ENCODE peak calls at places on chromosome 17, in four cellular contexts. One of them, this sample, is unnamed.

GRCh38 chr17:66270106-66270505 is 32.3 kb upstream of the PRKCA start:
- DNase-seq in HCT116: no peak
- DNase-seq in K562: no peak
- DNase-seq in HepG2: no peak
- DNase-seq in this sample: no peak

GRCh38 chr17:64304512-64304911 is 41.5 kb upstream of the TEX2 start:
- DNase-seq in HCT116: no peak
- DNase-seq in K562: no peak
- DNase-seq in HepG2: no peak
- DNase-seq in this sample: no peak

GRCh38 chr17:4806770-4807533 is at the start of gene PLD2:
- DNase-seq in HCT116: peak
- DNase-seq in K562: peak
- DNase-seq in HepG2: peak
- DNase-seq in this sample: no peak

GRCh38 chr17:42653179-42654124 is 5.6 kb upstream of the TUBG2 start:
- DNase-seq in HCT116: no peak
- DNase-seq in K562: peak
- DNase-seq in HepG2: no peak
- DNase-seq in this sample: no peak

GRCh38 chr17:81713556-81714411 is 1.7 kb downstream of the SLC25A10 start:
- DNase-seq in HCT116: no peak
- DNase-seq in K562: peak
- DNase-seq in HepG2: peak
- DNase-seq in this sample: no peak

GRCh38 chr17:34843682-34844081 is 117.6 kb downstream of the CCT6B start:
- DNase-seq in HCT116: no peak
- DNase-seq in K562: no peak
- DNase-seq in HepG2: no peak
- DNase-seq in this sample: no peak

GRCh38 chr17:81703747-81704654 is 834 bp downstream of the MRPL12 start:
- DNase-seq in HCT116: no peak
- DNase-seq in K562: no peak
- DNase-seq in HepG2: no peak
- DNase-seq in this sample: no peak

GRCh38 chr17:30197416-30197815 is 38.1 kb downstream of the SLC6A4 start:
- DNase-seq in HCT116: no peak
- DNase-seq in K562: no peak
- DNase-seq in HepG2: no peak
- DNase-seq in this sample: no peak

GRCh38 chr17:5854871-5855554 is 215.2 kb upstream of the WSCD1 start:
- DNase-seq in HCT116: no peak
- DNase-seq in K562: no peak
- DNase-seq in HepG2: no peak
- DNase-seq in this sample: no peak

GRCh38 chr17:16381496-16381820 is 567 bp downstream of the UBB start:
- DNase-seq in HCT116: no peak
- DNase-seq in K562: no peak
- DNase-seq in HepG2: no peak
- DNase-seq in this sample: no peak

GRCh38 chr17:5418858-5419355 is 555 bp downstream of the NUP88 start:
- DNase-seq in HCT116: no peak
- DNase-seq in K562: peak
- DNase-seq in HepG2: peak
- DNase-seq in this sample: no peak

GRCh38 chr17:8728251-8728925 is 16.2 kb downstream of the CCDC42 start:
- DNase-seq in HCT116: no peak
- DNase-seq in K562: no peak
- DNase-seq in HepG2: no peak
- DNase-seq in this sample: no peak

GRCh38 chr17:62665599-62665998 is 38.1 kb downstream of the MRC2 start:
- DNase-seq in HCT116: no peak
- DNase-seq in K562: no peak
- DNase-seq in HepG2: no peak
- DNase-seq in this sample: no peak

GRCh38 chr17:72952641-72953313 is 139.7 kb downstream of the SLC39A11 start:
- DNase-seq in HCT116: no peak
- DNase-seq in K562: no peak
- DNase-seq in HepG2: no peak
- DNase-seq in this sample: no peak

GRCh38 chr17:4968166-4968915 is 724 bp upstream of the SPAG7 start:
- DNase-seq in HCT116: no peak
- DNase-seq in K562: peak
- DNase-seq in HepG2: no peak
- DNase-seq in this sample: no peak

GRCh38 chr17:12743046-12743445 is 46.3 kb upstream of the ARHGAP44 start:
- DNase-seq in HCT116: no peak
- DNase-seq in K562: no peak
- DNase-seq in HepG2: no peak
- DNase-seq in this sample: no peak

GRCh38 chr17:22203208-22203715 is 510.9 kb downstream of the KCNJ18 start:
- DNase-seq in HCT116: no peak
- DNase-seq in K562: no peak
- DNase-seq in HepG2: no peak
- DNase-seq in this sample: no peak

GRCh38 chr17:4944163-4944553 is 4.1 kb downstream of the RNF167 start:
- DNase-seq in HCT116: no peak
- DNase-seq in K562: no peak
- DNase-seq in HepG2: no peak
- DNase-seq in this sample: no peak

GRCh38 chr17:700504-701094 is 14.0 kb downstream of the VPS53 start:
- DNase-seq in HCT116: peak
- DNase-seq in K562: peak
- DNase-seq in HepG2: no peak
- DNase-seq in this sample: no peak

GRCh38 chr17:78738698-78739097 is 43.4 kb downstream of the CYTH1 start:
- DNase-seq in HCT116: no peak
- DNase-seq in K562: no peak
- DNase-seq in HepG2: no peak
- DNase-seq in this sample: no peak

GRCh38 chr17:63972796-63973195 is at the start of gene SCN4A:
- DNase-seq in HCT116: no peak
- DNase-seq in K562: no peak
- DNase-seq in HepG2: no peak
- DNase-seq in this sample: no peak

GRCh38 chr17:4947411-4948165 is 742 bp downstream of the PFN1 start:
- DNase-seq in HCT116: no peak
- DNase-seq in K562: peak
- DNase-seq in HepG2: peak
- DNase-seq in this sample: no peak

GRCh38 chr17:15341385-15341849 is at the start of gene TEKT3:
- DNase-seq in HCT116: no peak
- DNase-seq in K562: peak
- DNase-seq in HepG2: no peak
- DNase-seq in this sample: no peak

GRCh38 chr17:38752119-38752929 is at the start of gene PSMB3:
- DNase-seq in HCT116: peak
- DNase-seq in K562: peak
- DNase-seq in HepG2: peak
- DNase-seq in this sample: peak

GRCh38 chr17:12730931-12731521 is 58.3 kb upstream of the ARHGAP44 start:
- DNase-seq in HCT116: peak
- DNase-seq in K562: peak
- DNase-seq in HepG2: no peak
- DNase-seq in this sample: no peak

GRCh38 chr17:17385502-17385901 is 82.3 kb downstream of the NT5M start:
- DNase-seq in HCT116: no peak
- DNase-seq in K562: no peak
- DNase-seq in HepG2: no peak
- DNase-seq in this sample: no peak

GRCh38 chr17:10117581-10118001 is 80.8 kb downstream of the GAS7 start:
- DNase-seq in HCT116: no peak
- DNase-seq in K562: no peak
- DNase-seq in HepG2: peak
- DNase-seq in this sample: no peak

GRCh38 chr17:35733366-35733765 is 1.9 kb downstream of the RASL10B start:
- DNase-seq in HCT116: no peak
- DNase-seq in K562: no peak
- DNase-seq in HepG2: no peak
- DNase-seq in this sample: no peak

GRCh38 chr17:67386965-67387551 is 10.0 kb downstream of the PITPNC1 start:
- DNase-seq in HCT116: peak
- DNase-seq in K562: peak
- DNase-seq in HepG2: peak
- DNase-seq in this sample: no peak

GRCh38 chr17:77527394-77527793 is 386.6 kb downstream of the SEC14L1 start:
- DNase-seq in HCT116: no peak
- DNase-seq in K562: no peak
- DNase-seq in HepG2: no peak
- DNase-seq in this sample: no peak

GRCh38 chr17:64599187-64599676 is 62.9 kb downstream of the SMURF2 start:
- DNase-seq in HCT116: no peak
- DNase-seq in K562: peak
- DNase-seq in HepG2: no peak
- DNase-seq in this sample: no peak

GRCh38 chr17:28912281-28912937 is 9.5 kb upstream of the DHRS13 start:
- DNase-seq in HCT116: no peak
- DNase-seq in K562: peak
- DNase-seq in HepG2: no peak
- DNase-seq in this sample: no peak

GRCh38 chr17:43171761-43172487 is 910 bp downstream of the NBR1 start:
- DNase-seq in HCT116: peak
- DNase-seq in K562: peak
- DNase-seq in HepG2: peak
- DNase-seq in this sample: peak

GRCh38 chr17:34620458-34620857 is 41.1 kb downstream of the TMEM132E start:
- DNase-seq in HCT116: no peak
- DNase-seq in K562: no peak
- DNase-seq in HepG2: no peak
- DNase-seq in this sample: no peak

GRCh38 chr17:14926526-14927122 is 338.5 kb downstream of the PMP22 start:
- DNase-seq in HCT116: peak
- DNase-seq in K562: peak
- DNase-seq in HepG2: peak
- DNase-seq in this sample: peak

DNA sequence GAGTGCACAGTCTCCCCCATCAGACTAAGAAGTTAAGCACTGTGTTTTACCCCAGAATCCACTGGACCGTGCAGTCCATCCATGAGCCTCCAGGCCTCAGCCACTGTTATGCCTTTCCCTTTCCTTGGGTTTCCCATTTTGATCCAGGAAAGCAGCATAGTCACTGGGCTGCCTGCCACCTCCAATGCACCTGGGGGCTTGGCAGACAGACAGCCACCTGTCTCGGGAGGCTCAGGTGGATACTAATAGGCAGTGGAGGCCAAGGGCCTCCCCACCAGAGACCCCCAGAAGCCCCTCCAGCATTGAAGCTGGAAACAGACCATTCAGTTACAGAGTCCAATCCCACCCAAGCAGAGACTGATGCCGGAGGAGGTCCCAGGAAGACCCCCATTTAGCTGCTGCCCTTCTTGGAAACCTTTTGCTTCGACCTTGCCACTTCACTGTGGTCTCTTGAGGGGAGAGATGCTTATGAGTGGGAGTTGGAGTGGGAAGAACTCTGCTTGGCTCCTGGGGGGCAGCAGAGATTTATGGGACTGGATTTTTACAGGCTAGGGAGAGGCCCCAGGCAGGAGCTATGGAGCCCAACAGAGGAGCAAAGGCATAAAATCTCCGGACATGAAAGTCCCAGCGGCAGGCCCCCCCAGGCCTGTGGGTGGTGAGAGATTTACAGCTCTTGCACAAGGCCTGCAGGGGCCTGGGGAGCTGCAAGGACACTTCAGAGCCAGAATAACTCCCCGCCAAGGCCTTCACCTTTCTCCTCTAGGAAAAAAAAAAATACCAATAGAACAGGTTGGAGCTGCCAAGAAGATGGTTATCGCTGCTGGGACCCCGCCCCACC is 12.2 kb upstream of the SP2 start:
- DNase-seq in HCT116: no peak
- DNase-seq in K562: no peak
- DNase-seq in HepG2: no peak
- DNase-seq in this sample: no peak
- TF ChIP-seq TCF7L2 in HCT116: no peak
- TF ChIP-seq TCF7L2 in K562: no peak
- TF ChIP-seq TCF7L2 in HepG2: no peak
- TF ChIP-seq TCF7L2 in this sample: peak

GRCh38 chr17:50198026-50198669 is 3.3 kb downstream of the COL1A1 start:
- DNase-seq in HCT116: peak
- DNase-seq in K562: peak
- DNase-seq in HepG2: peak
- DNase-seq in this sample: peak
- TF ChIP-seq TCF7L2 in HCT116: no peak
- TF ChIP-seq TCF7L2 in K562: no peak
- TF ChIP-seq TCF7L2 in HepG2: no peak
- TF ChIP-seq TCF7L2 in this sample: no peak

GRCh38 chr17:60165223-60165622 is 15.4 kb downstream of the CA4 start:
- DNase-seq in HCT116: no peak
- DNase-seq in K562: no peak
- DNase-seq in HepG2: no peak
- DNase-seq in this sample: no peak

GRCh38 chr17:60164697-60165096 is 14.9 kb downstream of the CA4 start:
- DNase-seq in HCT116: no peak
- DNase-seq in K562: no peak
- DNase-seq in HepG2: no peak
- DNase-seq in this sample: no peak

GRCh38 chr17:60161598-60162330 is 12.0 kb downstream of the CA4 start:
- DNase-seq in HCT116: no peak
- DNase-seq in K562: peak
- DNase-seq in HepG2: no peak
- DNase-seq in this sample: no peak

GRCh38 chr17:60164164-60164563 is 14.4 kb downstream of the CA4 start:
- DNase-seq in HCT116: no peak
- DNase-seq in K562: no peak
- DNase-seq in HepG2: no peak
- DNase-seq in this sample: no peak

DNA sequence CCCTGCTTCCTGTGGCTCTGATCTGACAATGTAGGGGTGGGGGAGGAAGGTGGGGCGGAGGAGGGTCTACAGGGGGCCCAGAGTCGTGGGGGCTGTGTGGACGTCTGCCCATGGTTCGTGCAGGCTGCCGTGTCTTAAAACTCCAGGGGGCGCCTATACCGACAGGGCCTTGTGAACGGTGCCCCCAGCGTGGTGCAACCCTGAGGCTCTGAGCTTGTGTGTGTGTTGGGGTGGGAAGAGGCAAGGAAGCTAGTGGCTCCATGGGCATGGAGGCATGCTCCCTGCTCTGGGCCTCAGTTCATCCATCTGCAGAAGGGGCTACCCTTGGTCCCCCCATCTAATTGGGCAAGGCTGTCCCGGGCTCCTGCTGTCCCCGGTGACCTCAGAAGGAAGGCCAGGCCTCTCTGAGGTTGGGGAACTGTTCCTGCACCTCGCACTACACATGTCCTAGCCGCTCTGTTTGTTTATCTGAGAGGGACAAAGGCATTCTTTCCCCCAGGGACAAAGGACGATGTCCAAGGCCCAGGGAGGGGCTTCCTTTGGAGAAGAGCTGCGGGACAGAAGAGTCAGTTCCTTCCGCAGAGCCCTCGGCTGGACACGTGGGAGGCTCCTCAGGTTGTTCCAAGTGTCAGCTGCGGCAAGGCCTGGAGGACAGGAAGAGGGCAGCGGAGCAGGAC is 13.5 kb downstream of the CA4 start:
- DNase-seq in HCT116: no peak
- DNase-seq in K562: peak
- DNase-seq in HepG2: peak
- DNase-seq in this sample: no peak
- TF ChIP-seq TCF7L2 in HCT116: no peak
- TF ChIP-seq TCF7L2 in K562: no peak
- TF ChIP-seq TCF7L2 in HepG2: no peak
- TF ChIP-seq TCF7L2 in this sample: no peak

GRCh38 chr17:37121616-37122015 is 172.9 kb downstream of the AATF start:
- DNase-seq in HCT116: no peak
- DNase-seq in K562: no peak
- DNase-seq in HepG2: no peak
- DNase-seq in this sample: no peak
- TF ChIP-seq TCF7L2 in HCT116: no peak
- TF ChIP-seq TCF7L2 in K562: no peak
- TF ChIP-seq TCF7L2 in HepG2: no peak
- TF ChIP-seq TCF7L2 in this sample: no peak

This sample was measured in Panc1.